ENCODE peak calls at places on chromosomes 5 and 9, in six cellular contexts. S is activated naive CD8-positive, alpha-beta T cell treated with anti-CD3 and anti-CD28 coated beads, Interleukin-2, amount 10 ng/mL, durations not matched to agents 7 days and 5 days; H is CD4-positive, alpha-beta T cell; N is effector memory CD8-positive, alpha-beta T cell; U is stimulated activated effector memory CD8-positive, alpha-beta T cell treated with anti-CD3 and anti-CD28 coated beads, Interleukin-12 subunit alpha, Interleukin-12 subunit beta, amount 100 ng/mL, for 72 hours; D is PC-3. A is an unnamed sample.

GRCh38 chr5:154865466-154866184 is 7.2 kb downstream of the CNOT8 start:
- ATAC-seq in S (no peak), H (no peak), N (no peak), U (peak), D (no peak), A (no peak)

GRCh38 chr5:35859101-35859661 is 2.5 kb downstream of the IL7R start:
- ATAC-seq in S (peak), H (peak), N (peak), U (peak), D (no peak), A (no peak)

GRCh38 chr5:62790348-62790747 is 211.7 kb downstream of the LRRC70 start:
- ATAC-seq in S (no peak), H (no peak), N (no peak), U (no peak), D (no peak), A (peak)

GRCh38 chr5:1471240-1471853 is 26.1 kb upstream of the SLC6A3 start:
- ATAC-seq in S (no peak), H (no peak), N (no peak), U (no peak), D (no peak), A (no peak)

GRCh38 chr5:130799015-130799414 is 366.0 kb downstream of the HINT1 start:
- ATAC-seq in S (no peak), H (no peak), N (no peak), U (no peak), D (no peak), A (no peak)

GRCh38 chr9:69076550-69076949 is 41.0 kb downstream of the FXN start:
- ATAC-seq in S (no peak), H (no peak), N (no peak), U (no peak), D (no peak), A (no peak)

GRCh38 chr9:15104826-15105420 is 194.7 kb upstream of the FREM1 start:
- ATAC-seq in S (peak), H (peak), N (peak), U (peak), D (peak), A (peak)

GRCh38 chr5:3202570-3202969 is 393.1 kb upstream of the IRX1 start:
- ATAC-seq in S (no peak), H (no peak), N (no peak), U (no peak), D (no peak), A (no peak)

GRCh38 chr9:107221321-107221720 is 61.8 kb upstream of the RAD23B start:
- ATAC-seq in S (no peak), H (no peak), N (no peak), U (no peak), D (no peak), A (no peak)

GRCh38 chr5:78526049-78526525 is 122.5 kb downstream of the LHFPL2 start:
- ATAC-seq in S (no peak), H (no peak), N (no peak), U (peak), D (peak), A (peak)

GRCh38 chr5:55159763-55160492 is at the start of gene GPX8:
- ATAC-seq in S (peak), H (peak), N (peak), U (peak), D (peak), A (peak)

GRCh38 chr9:73869261-73869660 is 627.9 kb upstream of the RORB start:
- ATAC-seq in S (peak), H (no peak), N (peak), U (peak), D (peak), A (peak)

GRCh38 chr5:150508021-150508640 is at the start of gene NDST1:
- ATAC-seq in S (no peak), H (no peak), N (no peak), U (no peak), D (no peak), A (peak)

GRCh38 chr5:124544366-124545055 is 201.9 kb downstream of the ZNF608 start:
- ATAC-seq in S (no peak), H (no peak), N (no peak), U (peak), D (no peak), A (no peak)

GRCh38 chr9:13876741-13877140 is 437.2 kb downstream of the NFIB start:
- ATAC-seq in S (no peak), H (no peak), N (no peak), U (no peak), D (no peak), A (no peak)

GRCh38 chr9:88258012-88258411 is 119.7 kb upstream of the SPATA31C2 start:
- ATAC-seq in S (no peak), H (no peak), N (no peak), U (no peak), D (peak), A (no peak)

GRCh38 chr9:119697996-119698395 is 328.8 kb upstream of the BRINP1 start:
- ATAC-seq in S (no peak), H (no peak), N (no peak), U (no peak), D (no peak), A (no peak)

GRCh38 chr5:143174714-143175398 is 228.6 kb downstream of the NR3C1 start:
- ATAC-seq in S (no peak), H (no peak), N (no peak), U (no peak), D (no peak), A (no peak)

GRCh38 chr5:132000677-132001453 is 10.6 kb downstream of the ACSL6 start:
- ATAC-seq in S (peak), H (peak), N (peak), U (peak), D (no peak), A (no peak)

GRCh38 chr5:141758316-141758965 is 76.4 kb upstream of the ARAP3 start:
- ATAC-seq in S (no peak), H (no peak), N (no peak), U (no peak), D (no peak), A (no peak)

GRCh38 chr5:8710426-8710930 is 835.4 kb downstream of the SEMA5A start:
- ATAC-seq in S (no peak), H (no peak), N (no peak), U (no peak), D (no peak), A (no peak)

GRCh38 chr5:175895701-175896102 is 24.3 kb downstream of the CPLX2 start:
- ATAC-seq in S (peak), H (peak), N (peak), U (peak), D (no peak), A (peak)

GRCh38 chr5:90092734-90093133 is 316.8 kb downstream of the CETN3 start:
- ATAC-seq in S (no peak), H (no peak), N (no peak), U (no peak), D (no peak), A (no peak)

GRCh38 chr9:96203867-96204412 is 98.0 kb downstream of the HSD17B3 start:
- ATAC-seq in S (no peak), H (no peak), N (peak), U (peak), D (no peak), A (peak)